ENCODE peak calls at places on chromosomes 1 and 21, in nine cellular contexts. A, E, B, X, P, V, U, C and Y are unnamed samples.

GRCh38 chr1:173554089-173554488 is 48.8 kb downstream of the SLC9C2 start:
- DNase-seq in A (no peak), E (no peak), B (no peak), X (no peak), P (no peak), V (no peak), U (no peak), C (no peak), Y (no peak)

GRCh38 chr21:35084869-35085268 is 35.8 kb upstream of the RUNX1 start:
- DNase-seq in A (peak), E (no peak), B (peak), X (no peak), P (peak), V (no peak), U (no peak), C (peak), Y (no peak)

GRCh38 chr1:44707959-44708831 is 22.8 kb downstream of the RNU5D-1 start:
- DNase-seq in A (peak), E (no peak), B (peak), X (peak), P (peak), V (peak), U (no peak), C (no peak), Y (no peak)

GRCh38 chr1:244329591-244330317 is 122.0 kb downstream of the ADSS2 start:
- DNase-seq in A (no peak), E (no peak), B (no peak), X (no peak), P (no peak), V (no peak), U (no peak), C (no peak), Y (no peak)

GRCh38 chr1:6475381-6476133 is 9.6 kb upstream of the TNFRSF25 start:
- DNase-seq in A (peak), E (peak), B (no peak), X (peak), P (no peak), V (no peak), U (peak), C (no peak), Y (peak)

GRCh38 chr1:180117764-180118116 is 36.9 kb upstream of the QSOX1 start:
- DNase-seq in A (peak), E (no peak), B (peak), X (no peak), P (peak), V (no peak), U (no peak), C (no peak), Y (no peak)

GRCh38 chr1:6601865-6602668 is 602 bp downstream of the KLHL21 start:
- DNase-seq in A (no peak), E (peak), B (peak), X (peak), P (no peak), V (peak), U (peak), C (no peak), Y (peak)

GRCh38 chr1:30763654-30764248 is 6.2 kb upstream of the LAPTM5 start:
- DNase-seq in A (no peak), E (no peak), B (peak), X (no peak), P (peak), V (peak), U (peak), C (no peak), Y (no peak)

GRCh38 chr21:40595806-40596205 is 251.2 kb downstream of the DSCAM start:
- DNase-seq in A (no peak), E (no peak), B (no peak), X (no peak), P (no peak), V (no peak), U (no peak), C (no peak), Y (no peak)

GRCh38 chr1:14598498-14599172 is at the start of gene KAZN:
- DNase-seq in A (no peak), E (peak), B (peak), X (peak), P (no peak), V (no peak), U (no peak), C (no peak), Y (no peak)

GRCh38 chr21:39062196-39062900 is 120.9 kb downstream of the PSMG1 start:
- DNase-seq in A (no peak), E (no peak), B (no peak), X (no peak), P (no peak), V (no peak), U (no peak), C (no peak), Y (no peak)

DNA sequence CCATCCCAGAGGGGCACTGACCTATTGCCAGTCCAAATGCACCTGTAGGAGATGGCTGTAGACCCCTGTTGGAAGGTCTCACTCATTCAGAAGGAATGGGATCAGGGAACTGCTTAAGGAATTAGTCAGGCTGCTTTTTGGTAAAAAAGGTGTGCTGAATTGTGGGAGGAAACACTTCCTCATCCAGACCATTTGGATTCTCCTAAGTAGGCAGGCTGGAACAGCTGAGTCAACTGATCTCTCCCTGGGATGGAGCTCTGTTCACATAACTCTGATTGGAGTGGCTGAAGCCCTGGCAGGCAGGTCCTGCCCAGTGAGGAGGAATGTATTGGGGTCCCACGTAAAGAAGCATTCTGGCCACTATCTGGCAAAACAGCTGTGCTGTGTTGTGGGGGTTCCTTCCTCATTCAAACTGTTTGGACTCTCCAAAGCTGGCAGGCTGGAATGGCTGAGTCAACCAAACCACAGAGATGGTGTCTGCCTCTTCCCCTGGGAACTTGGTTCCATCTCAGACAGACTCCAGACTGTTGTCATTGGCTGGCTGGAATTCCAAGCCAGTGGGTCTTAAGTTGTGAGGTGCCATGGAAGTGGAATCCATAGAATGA is 70.7 kb upstream of the PDC start:
- DNase-seq in A (no peak), E (no peak), B (peak), X (no peak), P (peak), V (no peak), U (no peak), C (no peak), Y (no peak)
- TF ChIP-seq CTCF in A (no peak), E (no peak), B (no peak), X (no peak), P (no peak), V (no peak), U (no peak), C (no peak), Y (no peak)

GRCh38 chr1:184641894-184642293 is 112.8 kb downstream of the EDEM3 start:
- DNase-seq in A (no peak), E (no peak), B (no peak), X (no peak), P (no peak), V (no peak), U (no peak), C (no peak), Y (no peak)
- TF ChIP-seq CTCF in A (no peak), E (no peak), B (no peak), X (no peak), P (no peak), V (no peak), U (no peak), C (no peak), Y (no peak)

GRCh38 chr1:59072017-59072947 is 224.6 kb upstream of the FGGY start:
- DNase-seq in A (no peak), E (no peak), B (peak), X (no peak), P (no peak), V (no peak), U (no peak), C (no peak), Y (peak)
- TF ChIP-seq CTCF in A (no peak), E (no peak), B (peak), X (no peak), P (peak), V (no peak), U (no peak), C (no peak), Y (no peak)

DNA sequence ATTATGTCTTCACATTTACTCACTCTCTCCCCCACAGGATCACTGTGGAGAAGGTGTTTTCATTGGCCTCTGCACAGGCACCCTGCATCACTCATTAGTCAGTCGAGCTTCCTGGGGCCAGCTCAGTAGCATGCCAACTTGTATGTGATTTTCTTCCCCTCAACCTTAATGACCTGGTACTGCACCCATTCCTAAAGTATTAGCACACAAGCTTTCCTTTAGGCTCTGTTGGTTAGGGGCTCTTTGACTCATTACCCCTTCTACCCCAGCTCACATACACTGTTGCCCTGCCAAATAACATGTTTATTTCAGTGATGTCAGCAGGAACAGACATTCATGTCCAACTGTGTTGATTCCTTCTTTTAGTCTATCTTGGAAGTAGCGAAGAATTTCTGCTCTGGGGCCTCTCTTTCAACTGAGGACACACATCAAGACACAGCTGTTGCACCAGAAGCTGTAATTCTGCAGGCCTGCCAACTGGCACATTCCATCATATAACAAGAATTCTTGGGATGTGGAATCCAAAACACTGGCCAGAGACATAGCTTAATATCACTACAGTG is 603.5 kb upstream of the ADAMTS5 start:
- DNase-seq in A (no peak), E (no peak), B (peak), X (no peak), P (peak), V (peak), U (peak), C (peak), Y (peak)
- TF ChIP-seq CTCF in A (no peak), E (no peak), B (no peak), X (no peak), P (no peak), V (no peak), U (no peak), C (no peak), Y (no peak)

DNA sequence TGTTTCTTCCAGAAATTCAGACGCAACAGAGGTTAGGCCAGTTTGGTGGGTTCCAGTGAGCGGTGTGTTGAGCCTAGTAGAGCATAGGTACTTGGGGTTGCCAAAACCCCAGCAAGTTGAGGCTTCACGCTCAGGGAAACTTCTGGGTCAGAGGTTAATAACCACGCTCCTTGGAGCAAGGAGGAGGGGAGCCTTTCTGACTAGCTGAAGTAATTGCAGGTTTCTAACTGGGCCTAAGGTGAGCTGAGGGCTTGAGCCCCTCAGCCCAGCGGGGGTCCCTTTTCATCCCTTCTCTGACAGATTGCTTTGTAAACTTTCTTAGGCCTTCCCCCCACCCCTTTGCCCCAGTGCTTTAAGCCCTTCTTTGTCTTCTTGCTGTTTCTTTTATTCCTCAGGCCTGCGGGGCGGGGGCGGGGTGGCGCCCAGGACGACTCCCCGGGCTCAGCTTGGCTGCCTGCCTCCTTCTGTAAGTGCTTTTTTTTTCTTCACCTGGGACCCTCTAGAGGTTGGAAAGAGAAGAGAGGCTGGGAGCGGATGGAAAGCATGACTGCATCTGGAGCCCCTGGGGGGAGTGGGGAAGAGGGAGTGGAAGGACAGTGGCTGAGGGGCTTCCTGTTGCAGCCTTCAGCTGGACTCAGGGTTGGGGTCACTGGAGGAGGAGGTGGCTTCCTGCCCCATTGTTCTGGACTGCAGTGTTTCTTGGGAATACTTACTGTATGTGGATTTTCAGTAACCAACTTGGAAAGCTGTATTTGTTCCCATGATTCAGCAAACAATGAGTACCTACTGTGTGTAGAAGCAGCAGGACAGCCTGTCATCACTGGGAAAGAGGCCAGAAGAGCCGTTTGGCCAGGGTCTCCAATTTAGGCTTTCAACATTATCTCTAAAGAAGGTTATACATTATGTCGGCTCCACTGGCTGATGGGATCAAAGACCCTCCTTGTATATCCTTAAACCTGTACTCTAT is 1.4 kb upstream of the ZNF436 start:
- DNase-seq in A (no peak), E (peak), B (peak), X (no peak), P (no peak), V (no peak), U (no peak), C (no peak), Y (no peak)
- TF ChIP-seq CTCF in A (no peak), E (peak), B (no peak), X (no peak), P (peak), V (no peak), U (no peak), C (peak), Y (no peak)

DNA sequence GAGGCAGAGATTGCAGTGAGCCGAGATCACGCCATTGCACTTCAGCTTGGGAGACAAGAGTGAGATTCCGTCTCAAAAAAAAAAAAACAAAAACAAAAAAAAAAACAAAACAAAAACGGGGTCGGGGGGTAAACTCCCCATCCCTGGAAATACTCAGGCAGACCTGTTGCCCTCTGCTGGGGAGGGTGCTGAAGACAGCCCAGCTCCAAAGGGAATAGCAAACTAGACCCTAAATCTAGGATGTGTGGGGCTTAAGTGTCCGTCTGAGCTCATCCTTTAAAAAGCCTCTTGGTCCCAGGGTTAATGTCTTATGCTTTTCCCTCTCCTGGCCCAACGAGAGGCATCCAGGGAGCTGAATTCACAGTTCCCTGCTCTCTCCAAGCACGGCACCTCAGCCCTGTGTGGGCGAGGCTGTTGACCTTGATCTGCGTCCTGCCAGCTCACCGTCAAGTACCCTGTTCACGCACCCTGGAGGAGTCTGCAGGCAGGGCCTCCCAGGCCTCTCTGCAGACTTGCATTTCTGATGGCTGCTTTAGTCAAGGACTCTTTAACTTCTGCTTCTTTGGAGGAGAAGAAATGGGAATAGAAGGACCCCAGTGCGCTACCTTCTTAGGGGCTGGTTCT is 22.3 kb downstream of the KCND3 start:
- DNase-seq in A (no peak), E (no peak), B (no peak), X (no peak), P (no peak), V (no peak), U (no peak), C (no peak), Y (no peak)
- TF ChIP-seq CTCF in A (no peak), E (no peak), B (no peak), X (no peak), P (no peak), V (no peak), U (no peak), C (no peak), Y (no peak)

GRCh38 chr1:31765516-31765915 is 1.4 kb upstream of the ADGRB2 start:
- DNase-seq in A (no peak), E (no peak), B (no peak), X (no peak), P (no peak), V (no peak), U (peak), C (no peak), Y (no peak)
- TF ChIP-seq CTCF in A (no peak), E (no peak), B (no peak), X (no peak), P (no peak), V (no peak), U (no peak), C (no peak), Y (no peak)

GRCh38 chr1:178572604-178573003 is 59.7 kb downstream of the TEX35 start:
- DNase-seq in A (no peak), E (no peak), B (no peak), X (no peak), P (no peak), V (no peak), U (no peak), C (no peak), Y (no peak)
- TF ChIP-seq CTCF in A (no peak), E (no peak), B (no peak), X (no peak), P (peak), V (no peak), U (no peak), C (no peak), Y (no peak)

DNA sequence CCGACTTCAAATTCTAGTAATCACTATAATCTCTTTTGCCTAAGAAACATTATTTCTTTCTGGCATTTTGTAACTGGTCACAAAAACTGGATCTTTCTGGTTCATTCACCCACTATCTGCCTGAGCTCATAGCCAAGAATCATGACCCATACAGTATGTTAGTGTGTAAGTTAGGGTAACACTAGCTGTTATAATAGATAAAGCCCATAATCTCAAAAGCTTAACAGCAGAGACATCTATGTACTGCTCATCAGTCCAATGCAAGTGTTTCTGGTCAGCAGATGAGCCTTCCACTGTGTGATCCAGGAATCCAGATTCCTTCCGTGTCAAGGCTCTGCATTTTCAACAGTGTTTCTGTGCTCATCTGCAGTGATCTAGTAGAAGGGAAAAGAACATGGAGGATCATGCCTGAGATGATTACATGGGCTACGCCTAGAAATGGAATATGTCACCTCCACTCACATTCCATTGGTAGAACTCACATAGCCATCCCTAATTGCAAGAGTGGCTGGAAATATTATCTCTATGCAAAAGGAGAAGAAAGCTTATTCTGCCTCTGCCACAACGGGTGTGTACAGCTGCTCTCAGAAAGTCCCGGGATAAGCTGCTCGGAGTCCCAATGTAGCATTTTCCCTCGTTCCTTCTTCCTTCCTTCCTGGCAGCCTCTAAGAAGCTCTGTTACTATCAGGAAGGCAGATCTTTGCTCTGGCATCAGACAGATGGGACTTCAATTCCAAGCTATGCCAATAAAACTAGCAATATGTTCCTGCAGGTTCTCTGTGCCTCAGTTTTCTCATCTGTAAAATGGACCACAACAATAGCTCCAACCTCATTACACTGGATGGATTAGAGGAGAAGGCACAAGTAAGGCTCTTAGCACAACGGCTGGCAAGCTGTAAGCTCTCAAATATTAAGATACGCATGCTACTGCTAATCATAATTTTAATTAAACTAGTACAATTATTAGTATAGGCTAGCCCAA is 27.5 kb downstream of the RRAGC start:
- DNase-seq in A (no peak), E (no peak), B (no peak), X (no peak), P (no peak), V (no peak), U (no peak), C (no peak), Y (no peak)
- TF ChIP-seq CTCF in A (no peak), E (no peak), B (no peak), X (no peak), P (no peak), V (no peak), U (no peak), C (no peak), Y (no peak)

GRCh38 chr1:203057831-203058673 is 27.8 kb downstream of the MYOG start:
- DNase-seq in A (no peak), E (no peak), B (no peak), X (no peak), P (no peak), V (no peak), U (peak), C (no peak), Y (no peak)

GRCh38 chr1:203058674-203058931 is 27.2 kb downstream of the MYOG start:
- DNase-seq in A (no peak), E (no peak), B (no peak), X (no peak), P (no peak), V (no peak), U (no peak), C (no peak), Y (no peak)

GRCh38 chr1:203055166-203055799 is 29.0 kb downstream of the PPFIA4 start:
- DNase-seq in A (peak), E (no peak), B (no peak), X (no peak), P (no peak), V (no peak), U (peak), C (no peak), Y (no peak)

GRCh38 chr1:203055983-203056382 is 29.7 kb downstream of the PPFIA4 start:
- DNase-seq in A (no peak), E (no peak), B (no peak), X (no peak), P (no peak), V (no peak), U (peak), C (no peak), Y (no peak)

DNA sequence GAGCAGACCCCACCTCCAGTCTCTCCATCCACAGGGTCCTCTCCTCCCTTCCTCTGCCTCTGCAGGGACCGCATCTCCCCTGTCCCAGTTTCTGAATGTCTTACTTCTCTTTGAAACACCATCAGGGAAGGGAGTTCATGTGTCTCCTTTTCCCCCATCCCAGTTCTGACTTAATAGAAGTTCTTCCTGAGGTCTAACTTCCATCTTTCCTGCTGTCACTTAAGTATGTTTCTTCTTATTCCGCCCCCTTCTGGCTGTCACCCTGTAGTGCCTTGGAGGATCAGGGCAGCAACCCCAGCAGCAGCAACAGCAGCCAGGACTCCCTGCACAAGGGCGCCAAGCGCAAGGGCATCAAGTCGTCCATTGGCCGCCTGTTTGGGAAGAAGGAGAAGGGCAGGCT is 29.3 kb downstream of the MYOG start:
- DNase-seq in A (no peak), E (no peak), B (no peak), X (no peak), P (no peak), V (no peak), U (peak), C (no peak), Y (no peak)
- TF ChIP-seq CTCF in A (no peak), E (no peak), B (peak), X (peak), P (peak), V (no peak), U (no peak), C (no peak), Y (no peak)